ENCODE peak calls at places on chromosomes 1 and 21, in nine cellular contexts. E is right cardiac atrium; N is CD4-positive, alpha-beta memory T cell; Z is HCT116; H is thyroid gland; C is mammary epithelial cell; P is body of pancreas; A is right atrium auricular region; D is OCI-LY7. K is an unnamed sample.

GRCh38 chr1:1244192-1244811 is 2.2 kb downstream of the C1QTNF12 start:
- DNase-seq in H (no peak), E (peak; percentile 52), P (no peak), C (no peak), D (no peak), Z (no peak), A (no peak), N (peak; percentile 29), K (no peak)

GRCh38 chr1:168672278-168672677 is 56.7 kb downstream of the DPT start:
- DNase-seq in H (no peak), P (no peak), Z (no peak), N (no peak), E (no peak), C (no peak), D (no peak), A (no peak), K (no peak)

GRCh38 chr1:233040494-233040893 is 90.1 kb downstream of the NTPCR start:
- DNase-seq in E (no peak), A (no peak), H (no peak), C (no peak), Z (no peak), N (no peak), D (no peak), P (no peak), K (no peak)

GRCh38 chr1:99579691-99580171 is 66.2 kb upstream of the PALMD start:
- DNase-seq in N (no peak), H (no peak), D (no peak), Z (no peak), A (no peak), C (peak; percentile 40), E (no peak), P (no peak), K (no peak)

GRCh38 chr21:33587792-33588484 is 546 bp downstream of the DONSON start:
- DNase-seq in D (peak; percentile 57), H (peak; percentile 43), N (peak; percentile 44), E (peak; percentile 74), P (peak; percentile 38), Z (no peak), A (no peak), C (peak; percentile 41), K (peak; percentile 48)

GRCh38 chr1:155169541-155169940 is 3.6 kb downstream of the KRTCAP2 start:
- DNase-seq in P (no peak), Z (no peak), D (no peak), E (no peak), H (no peak), A (no peak), C (no peak), N (no peak), K (no peak)

GRCh38 chr1:41891403-41891896 is 27.3 kb downstream of the HIVEP3 start:
- DNase-seq in C (peak; percentile 55), D (peak; percentile 46), N (peak; percentile 75), Z (no peak), H (peak; percentile 27), E (peak; percentile 60), P (peak; percentile 34), A (no peak), K (no peak)

GRCh38 chr1:147201786-147202185 is 23.4 kb downstream of the FMO5 start:
- DNase-seq in C (no peak), A (no peak), D (no peak), E (no peak), H (no peak), N (no peak), P (no peak), Z (no peak), K (no peak)

GRCh38 chr1:54558434-54559030 is 10.5 kb downstream of the ACOT11 start:
- DNase-seq in D (no peak), C (no peak), H (peak; percentile 62), Z (no peak), N (no peak), E (no peak), P (no peak), A (peak; percentile 55), K (no peak)

GRCh38 chr1:165871311-165872067 is 44.1 kb downstream of the UCK2 start:
- DNase-seq in Z (peak; percentile 79), P (peak; percentile 27), E (peak; percentile 55), C (peak; percentile 49), H (no peak), N (peak; percentile 57), D (peak; percentile 84), A (no peak), K (peak; percentile 75)

GRCh38 chr1:227330709-227331108 is 12.4 kb upstream of the CDC42BPA start:
- DNase-seq in Z (no peak), D (no peak), P (no peak), C (no peak), E (no peak), A (no peak), H (no peak), N (no peak), K (no peak)

GRCh38 chr1:210922666-210923065 is 211.3 kb downstream of the KCNH1 start:
- DNase-seq in A (no peak), E (no peak), N (no peak), C (no peak), H (no peak), Z (no peak), D (no peak), P (no peak), K (no peak)

GRCh38 chr1:116988248-116988647 is 13.3 kb upstream of the CD101 start:
- DNase-seq in C (peak; percentile 16), A (no peak), H (no peak), N (no peak), D (no peak), E (peak; percentile 63), Z (no peak), P (no peak), K (no peak)

GRCh38 chr1:33244143-33244808 is 12.0 kb upstream of the ZNF362 start:
- DNase-seq in A (no peak), C (peak; percentile 90), Z (no peak), P (no peak), H (no peak), N (no peak), D (no peak), E (no peak), K (no peak)

GRCh38 chr1:115476616-115477015 is 138.6 kb upstream of the NGF start:
- DNase-seq in Z (no peak), H (no peak), D (peak; percentile 13), N (no peak), E (no peak), A (peak; percentile 18), C (no peak), P (no peak), K (no peak)

DNA sequence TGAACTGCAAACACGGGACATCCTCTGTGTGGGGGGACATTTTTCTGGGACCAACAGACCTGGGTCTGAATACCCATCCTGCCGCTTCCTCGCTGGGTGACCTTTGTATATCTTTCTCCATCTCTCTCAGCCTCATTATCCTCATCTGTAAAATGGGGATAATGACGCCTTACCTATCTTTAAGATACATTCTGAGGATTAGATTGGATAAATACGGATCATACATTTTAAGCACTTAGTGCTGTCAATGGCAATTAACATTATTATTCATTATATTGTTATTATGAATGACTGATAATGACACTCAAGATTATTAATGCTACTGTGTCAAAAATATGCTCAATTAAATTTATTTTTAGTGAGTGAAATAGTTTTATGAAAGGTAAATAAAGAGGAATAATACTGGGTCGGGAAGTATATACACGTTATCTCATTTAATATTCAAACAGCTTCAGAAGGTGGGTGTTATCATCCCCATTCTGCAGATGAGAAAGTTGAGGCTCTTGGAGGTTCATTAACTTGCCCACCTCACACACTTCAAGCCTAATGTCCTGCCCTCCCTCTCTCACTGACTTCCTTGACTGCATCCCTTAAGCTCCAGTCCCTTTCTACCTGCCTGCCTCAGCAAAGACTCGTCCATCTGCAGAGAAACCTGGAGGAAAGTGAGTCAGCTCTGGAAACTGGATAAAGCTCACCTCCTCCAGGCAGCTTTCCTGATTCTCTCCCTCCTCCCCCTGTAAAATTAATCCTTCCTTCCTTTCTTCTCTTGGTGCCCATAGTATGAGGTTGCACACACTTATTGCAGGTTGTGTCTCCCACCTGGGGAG is 120.7 kb upstream of the JUN start:
- DNase-seq in E (no peak), Z (no peak), P (no peak), N (no peak), H (no peak), D (no peak), A (peak; percentile 43), C (no peak), K (no peak)
- H3K27ac ChIP-seq in E (peak overlapping the region; percentile 95), Z (peak overlapping the region; percentile 79), P (peak overlapping the region; percentile 99), N (peak overlapping the region; percentile 29), H (peak overlapping the region; percentile 99), D (no peak overlapping the region), A (peak overlapping the region; percentile 93), C (peak overlapping the region; percentile 72), K (peak overlapping the region; percentile 96)

DNA sequence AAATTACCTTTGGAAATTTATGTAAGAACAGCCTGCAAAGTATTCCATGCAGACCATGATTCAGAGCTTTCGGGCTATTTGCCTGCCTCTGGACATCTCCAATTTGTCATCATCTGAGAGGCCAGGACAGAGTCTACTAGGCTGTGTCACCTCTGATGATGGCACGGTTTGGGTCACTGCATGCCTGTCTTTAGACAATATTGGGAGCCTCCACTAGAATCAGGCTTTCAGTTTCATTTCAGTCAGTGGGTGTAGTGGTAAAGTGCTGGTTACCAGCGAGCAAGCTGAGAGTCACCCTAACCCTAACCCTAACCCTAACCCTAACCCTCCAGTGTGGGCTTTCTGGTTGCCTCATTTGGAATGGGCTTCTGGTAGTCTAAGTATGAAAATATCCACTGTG is 80.7 kb downstream of the KCNJ6 start:
- DNase-seq in A (no peak), H (no peak), D (no peak), N (no peak), Z (no peak), P (no peak), C (no peak), E (no peak), K (no peak)
- H3K4me1 ChIP-seq in A (no peaks in the 10 kb centered on the region), H (no peaks in the 10 kb centered on the region), D (no peaks in the 10 kb centered on the region), N (no peaks in the 10 kb centered on the region), Z (no peaks in the 10 kb centered on the region), P (no peaks in the 10 kb centered on the region), C (no peaks in the 10 kb centered on the region), E (no peaks in the 10 kb centered on the region), K (no peaks in the 10 kb centered on the region)

DNA sequence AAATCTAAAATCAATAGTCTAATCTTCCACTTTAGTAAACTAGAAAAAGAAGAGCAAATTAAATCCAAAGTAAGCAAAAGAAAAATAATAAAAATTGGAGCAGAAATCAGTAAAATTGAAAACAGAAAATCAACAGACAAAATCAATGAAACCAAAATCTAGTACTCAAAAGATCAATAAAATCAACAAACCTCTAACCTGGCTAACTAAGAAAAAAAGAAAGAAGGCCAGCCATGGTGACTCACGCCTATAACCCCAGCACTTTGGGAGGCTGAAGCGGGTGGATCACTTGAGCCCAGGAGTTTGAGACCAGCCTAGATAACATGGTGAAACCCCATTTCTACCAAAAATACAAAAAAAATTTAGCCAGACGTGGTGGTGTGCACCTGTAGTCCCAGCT is 22.8 kb downstream of the PDIK1L start:
- DNase-seq in D (no peak), N (no peak), E (no peak), P (peak; percentile 9), Z (no peak), A (no peak), H (no peak), C (no peak), K (no peak)
- H3K27ac ChIP-seq in D (no peak overlapping the region), N (no peak overlapping the region), E (no peak overlapping the region), P (no peak overlapping the region), Z (no peak overlapping the region), A (no peak overlapping the region), H (no peak overlapping the region), C (no peak overlapping the region), K (no peak overlapping the region)

DNA sequence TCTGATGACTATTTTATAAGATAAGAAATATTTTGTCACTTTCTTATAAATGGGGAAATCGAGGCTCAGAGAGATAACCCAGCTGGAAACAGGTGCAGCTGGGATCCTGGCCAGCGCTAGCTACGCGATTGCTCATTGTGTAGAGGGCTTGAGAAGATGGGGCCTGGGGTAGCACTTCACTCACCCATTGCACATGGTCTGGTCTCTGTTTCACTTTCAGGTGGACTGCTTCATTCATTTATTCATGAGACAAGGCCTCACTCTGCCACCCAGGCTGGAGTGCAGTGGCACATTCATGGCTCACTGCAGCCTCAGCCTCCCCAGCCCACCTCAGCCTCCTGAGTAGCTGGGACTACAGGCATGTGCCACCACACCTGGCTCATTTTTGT is 23.8 kb downstream of the UBE4B start:
- DNase-seq in C (no peak), E (no peak), A (no peak), H (no peak), D (no peak), Z (no peak), N (no peak), P (no peak), K (no peak)
- H3K4me1 ChIP-seq in C (peaks cover 14% of the 10 kb centered on the region), E (peaks cover 13% of the 10 kb centered on the region), A (no peaks in the 10 kb centered on the region), H (peaks cover 46% of the 10 kb centered on the region), D (no peaks in the 10 kb centered on the region), Z (no peaks in the 10 kb centered on the region), N (no peaks in the 10 kb centered on the region), P (peaks cover 48% of the 10 kb centered on the region), K (peaks cover 8% of the 10 kb centered on the region)

K was measured in testis.